ENCODE peak calls at places on chromosomes 12 and 14, in seven cellular contexts. G, R, N, P, E, Z and X are unnamed samples.

GRCh38 chr14:34324363-34324795 is 137.7 kb downstream of the SPTSSA start:
- DNase-seq in N (no peak), G (peak), P (peak), R (no peak), E (no peak), Z (peak), X (peak)

GRCh38 chr12:3950714-3951320 is 77.6 kb upstream of the PARP11 start:
- DNase-seq in P (no peak), Z (no peak), R (no peak), N (no peak), G (no peak), E (no peak), X (no peak)

GRCh38 chr12:81797100-81797499 is 38.0 kb upstream of the PPFIA2 start:
- DNase-seq in Z (peak), G (no peak), N (no peak), P (no peak), R (no peak), E (no peak), X (no peak)

GRCh38 chr14:79557309-79557708 is 654.0 kb downstream of the DIO2 start:
- DNase-seq in Z (no peak), N (no peak), R (no peak), E (no peak), G (no peak), P (no peak), X (no peak)

GRCh38 chr14:34692898-34693227 is 21.5 kb downstream of the CFL2 start:
- DNase-seq in Z (no peak), G (no peak), R (no peak), P (no peak), E (no peak), N (no peak), X (no peak)

GRCh38 chr12:65905941-65906471 is 81.7 kb downstream of the HMGA2 start:
- DNase-seq in E (no peak), G (no peak), R (no peak), Z (no peak), N (no peak), P (no peak), X (no peak)

GRCh38 chr14:31205681-31206535 is 1.7 kb downstream of the HECTD1 start:
- DNase-seq in P (peak), E (no peak), Z (peak), N (no peak), G (no peak), R (peak), X (peak)

GRCh38 chr12:41302979-41303403 is 114.9 kb downstream of the PDZRN4 start:
- DNase-seq in R (no peak), N (no peak), Z (no peak), G (no peak), P (no peak), E (no peak), X (no peak)

GRCh38 chr14:24426150-24426911 is 3.1 kb downstream of the CBLN3 start:
- DNase-seq in E (no peak), Z (no peak), P (no peak), R (no peak), N (no peak), G (no peak), X (no peak)

GRCh38 chr12:51832708-51833107 is 15.8 kb downstream of the FIGNL2 start:
- DNase-seq in G (no peak), E (no peak), Z (peak), N (no peak), P (no peak), R (no peak), X (no peak)

GRCh38 chr14:34356267-34356660 is 105.8 kb downstream of the SPTSSA start:
- DNase-seq in E (no peak), R (no peak), Z (no peak), G (peak), P (no peak), N (peak), X (no peak)

GRCh38 chr12:78229491-78230209 is 399.0 kb downstream of the NAV3 start:
- DNase-seq in N (peak), R (peak), E (no peak), G (peak), P (peak), Z (peak), X (no peak)

GRCh38 chr14:57403521-57403864 is 13.1 kb downstream of the NAA30 start:
- DNase-seq in G (no peak), E (no peak), N (no peak), P (no peak), R (no peak), Z (no peak), X (no peak)

GRCh38 chr12:122874081-122874480 is 21.8 kb downstream of the VPS37B start:
- DNase-seq in P (no peak), G (no peak), R (no peak), E (no peak), N (no peak), Z (no peak), X (no peak)

GRCh38 chr12:123054371-123054770 is 73.9 kb downstream of the ARL6IP4 start:
- DNase-seq in P (no peak), R (no peak), N (no peak), E (no peak), G (no peak), Z (no peak), X (no peak)

GRCh38 chr12:130875193-130875592 is 3.3 kb downstream of the RAN start:
- DNase-seq in Z (no peak), G (no peak), N (no peak), E (no peak), P (no peak), R (no peak), X (no peak)

GRCh38 chr12:45435945-45436710 is 220.2 kb downstream of the ANO6 start:
- DNase-seq in G (no peak), Z (peak), E (no peak), N (no peak), R (no peak), P (no peak), X (peak)

GRCh38 chr12:121626853-121627623 is 708 bp downstream of the ORAI1 start:
- DNase-seq in R (peak), N (no peak), Z (peak), E (peak), G (peak), P (peak), X (peak)

GRCh38 chr14:99592933-99593753 is 10.9 kb downstream of the CCDC85C start:
- DNase-seq in P (no peak), R (no peak), Z (no peak), G (no peak), E (no peak), N (no peak), X (peak)

GRCh38 chr14:91477388-91477787 is 32.7 kb downstream of the PPP4R3A start:
- DNase-seq in E (no peak), N (no peak), P (no peak), Z (no peak), R (no peak), G (no peak), X (no peak)

GRCh38 chr12:99960312-99960711 is 24.4 kb downstream of the ANKS1B start:
- DNase-seq in P (no peak), Z (peak), R (no peak), G (no peak), N (no peak), E (no peak), X (no peak)

GRCh38 chr14:101362529-101363260 is 198.6 kb upstream of the DIO3 start:
- DNase-seq in P (no peak), E (no peak), R (no peak), G (no peak), N (no peak), Z (no peak), X (no peak)

GRCh38 chr12:115232455-115233156 is 548.6 kb upstream of the TBX3 start:
- DNase-seq in P (no peak), N (no peak), G (peak), E (no peak), R (peak), Z (no peak), X (no peak)

GRCh38 chr12:110694330-110694891 is 5.5 kb upstream of the HVCN1 start:
- DNase-seq in R (no peak), Z (no peak), E (no peak), P (no peak), G (peak), N (no peak), X (peak)

GRCh38 chr14:22531451-22532344 is 57.3 kb downstream of the DAD1 start:
- DNase-seq in N (no peak), E (no peak), R (no peak), G (no peak), P (no peak), Z (no peak), X (no peak)